ENCODE peak calls at places on chromosomes 6 and 20, in seven cellular contexts. A is tibial nerve, Q is body of pancreas, S is lower lobe of right lung, X is cardiac muscle cell, O is sigmoid colon, E is ovary. M is an unnamed sample. For H3K4me1, the result is how much of the 10 kb centered on the place peaks cover.

GRCh38 chr20:35269055-35269781 is 8.7 kb downstream of the MMP24OS start:
- DNase-seq in S (peak), X (peak), E (no peak), A (peak), O (no peak), Q (peak), M (peak)

GRCh38 chr6:160248538-160248937 is 10.1 kb downstream of the SLC22A2 start:
- DNase-seq in S (no peak), A (no peak), X (no peak), Q (no peak), O (no peak), E (no peak), M (no peak)

GRCh38 chr20:34268851-34269668 is 27.8 kb downstream of the ASIP start:
- DNase-seq in O (no peak), A (no peak), Q (no peak), X (peak), S (peak), E (peak), M (peak)

GRCh38 chr20:52269327-52269726 is 77.7 kb upstream of the ZFP64 start:
- DNase-seq in X (peak), A (peak), E (no peak), S (no peak), Q (no peak), O (no peak), M (no peak)

GRCh38 chr6:69881322-69882151 is 15.2 kb downstream of the COL19A1 start:
- DNase-seq in A (no peak), O (no peak), X (no peak), E (no peak), Q (no peak), S (no peak), M (no peak)

GRCh38 chr20:21179796-21180195 is 53.9 kb downstream of the KIZ start:
- DNase-seq in A (no peak), O (no peak), E (no peak), Q (no peak), X (peak), S (no peak), M (no peak)

GRCh38 chr6:34484899-34485298 is 19.0 kb downstream of the PACSIN1 start:
- DNase-seq in E (no peak), Q (no peak), A (no peak), X (no peak), S (no peak), O (no peak), M (no peak)

GRCh38 chr20:58753267-58753928 is 60.8 kb downstream of the NPEPL1 start:
- DNase-seq in Q (no peak), O (no peak), E (no peak), X (no peak), A (no peak), S (no peak), M (no peak)

GRCh38 chr6:139124887-139125672 is 9.8 kb upstream of the HECA start:
- DNase-seq in A (peak), O (peak), S (peak), X (peak), E (peak), Q (peak), M (peak)

GRCh38 chr6:25487012-25487411 is 165.0 kb upstream of the SCGN start:
- DNase-seq in X (no peak), E (no peak), A (no peak), S (no peak), Q (no peak), O (no peak), M (no peak)

GRCh38 chr6:17292600-17293133 is 11.5 kb downstream of the RBM24 start:
- DNase-seq in O (no peak), E (no peak), X (no peak), Q (no peak), A (no peak), S (no peak), M (no peak)

GRCh38 chr6:63839485-63839884 is 203.9 kb downstream of the PHF3 start:
- DNase-seq in X (peak), O (no peak), Q (no peak), E (no peak), A (no peak), S (no peak), M (no peak)

GRCh38 chr20:24499472-24499871 is 30.0 kb downstream of the SYNDIG1 start:
- DNase-seq in Q (no peak), A (no peak), S (no peak), E (no peak), O (no peak), X (no peak), M (no peak)

GRCh38 chr6:89680150-89680549 is 41.6 kb upstream of the LYRM2 start:
- DNase-seq in O (no peak), E (no peak), S (no peak), X (peak), A (no peak), Q (no peak), M (no peak)

GRCh38 chr6:123830110-123830509 is 26.4 kb downstream of the NKAIN2 start:
- DNase-seq in O (no peak), Q (no peak), A (no peak), S (no peak), X (peak), E (no peak), M (no peak)

GRCh38 chr6:28349892-28350737 is at the start of gene ZKSCAN3:
- DNase-seq in S (peak), X (peak), A (peak), E (peak), Q (peak), O (peak), M (peak)

GRCh38 chr6:10393544-10394225 is 21.2 kb downstream of the TFAP2A start:
- DNase-seq in X (no peak), A (no peak), E (no peak), O (no peak), Q (no peak), S (no peak), M (no peak)

GRCh38 chr20:57473246-57474042 is 51.5 kb downstream of the CTCFL start:
- DNase-seq in O (peak), Q (no peak), A (no peak), X (peak), E (no peak), S (peak), M (no peak)

GRCh38 chr6:165819394-165819793 is 156.4 kb upstream of the PDE10A start:
- DNase-seq in S (no peak), E (no peak), A (no peak), Q (no peak), X (peak), O (no peak), M (no peak)

GRCh38 chr6:24902782-24903181 is 33.0 kb downstream of the RIPOR2 start:
- DNase-seq in E (no peak), A (no peak), X (peak), O (no peak), Q (no peak), S (no peak), M (no peak)

GRCh38 chr6:15793826-15794225 is 131.0 kb upstream of the DTNBP1 start:
- DNase-seq in O (no peak), Q (no peak), S (no peak), A (no peak), X (no peak), E (no peak), M (no peak)

GRCh38 chr6:77178821-77179220 is 284.5 kb downstream of the HTR1B start:
- DNase-seq in A (no peak), E (no peak), O (no peak), Q (no peak), X (peak), S (no peak), M (no peak)

GRCh38 chr6:24929255-24929654 is 6.5 kb downstream of the RIPOR2 start:
- DNase-seq in O (no peak), E (no peak), A (no peak), S (no peak), X (no peak), Q (no peak), M (no peak)

GRCh38 chr6:104784884-104785283 is 74.8 kb downstream of the HACE1 start:
- DNase-seq in E (no peak), X (peak), Q (no peak), S (no peak), O (no peak), A (no peak), M (no peak)

GRCh38 chr6:166598441-166599138 is 12.1 kb upstream of the RAMACL start:
- DNase-seq in Q (no peak), S (no peak), X (peak), O (peak), E (peak), A (peak), M (no peak)

GRCh38 chr6:149723771-149724417 is 6.0 kb upstream of the LATS1 start:
- DNase-seq in O (no peak), A (peak), Q (peak), X (peak), S (no peak), E (no peak), M (peak)

GRCh38 chr6:131640100-131640499 is 3.0 kb downstream of the ENPP3 start:
- DNase-seq in O (no peak), X (no peak), A (no peak), E (no peak), Q (no peak), S (no peak), M (no peak)

GRCh38 chr20:2142649-2143048 is 41.0 kb downstream of the STK35 start:
- DNase-seq in E (no peak), X (no peak), Q (no peak), A (no peak), O (no peak), S (no peak), M (no peak)

GRCh38 chr6:16651871-16652270 is 109.4 kb downstream of the ATXN1 start:
- DNase-seq in X (no peak), O (no peak), Q (no peak), A (no peak), S (no peak), E (no peak), M (no peak)

GRCh38 chr6:45677381-45677992 is 299.8 kb upstream of the SUPT3H start:
- DNase-seq in O (no peak), A (peak), S (no peak), E (no peak), Q (no peak), X (peak), M (peak)

GRCh38 chr6:108736832-108737231 is 111.4 kb upstream of the ARMC2 start:
- DNase-seq in A (peak), Q (no peak), X (peak), O (no peak), S (no peak), E (no peak), M (no peak)

GRCh38 chr6:102114402-102114801 is 720.9 kb downstream of the GRIK2 start:
- DNase-seq in E (no peak), S (no peak), O (no peak), X (no peak), Q (no peak), A (no peak), M (peak)
- TF ChIP-seq CTCF in E (no peak), S (no peak), O (no peak), X (no peak), Q (no peak), A (no peak), M (no peak)

GRCh38 chr6:129767776-129768490 is 58.0 kb upstream of the ARHGAP18 start:
- DNase-seq in A (no peak), S (no peak), Q (no peak), O (no peak), X (no peak), E (no peak), M (no peak)
- H3K4me3 ChIP-seq in A (peak), S (peak), Q (no peak), O (no peak), X (peak), E (no peak), M (no peak)

GRCh38 chr6:88680654-88681053 is 282.8 kb downstream of the RNGTT start:
- DNase-seq in Q (no peak), X (no peak), S (no peak), A (no peak), E (no peak), O (no peak), M (no peak)

GRCh38 chr6:88683734-88684133 is 279.7 kb downstream of the RNGTT start:
- DNase-seq in X (peak), S (no peak), A (no peak), Q (no peak), O (no peak), E (no peak), M (no peak)

GRCh38 chr6:88677356-88677755 is 286.1 kb downstream of the RNGTT start:
- DNase-seq in S (no peak), X (no peak), E (no peak), O (no peak), Q (no peak), A (no peak), M (no peak)

GRCh38 chr6:88679841-88680240 is 283.6 kb downstream of the RNGTT start:
- DNase-seq in S (no peak), A (no peak), O (no peak), Q (no peak), E (no peak), X (no peak), M (no peak)
- H3K4me1 ChIP-seq in S (under half), A (under half), O (under half), Q (under half), E (under half), X (under half), M (under half)

GRCh38 chr6:42452171-42453026 is 673 bp upstream of the TRERF1 start:
- DNase-seq in E (peak), A (peak), S (peak), Q (peak), O (peak), X (peak), M (peak)

GRCh38 chr6:42453027-42453648 is 1.4 kb upstream of the TRERF1 start:
- DNase-seq in X (peak), S (peak), Q (peak), E (peak), A (peak), O (peak), M (peak)

GRCh38 chr6:42451146-42451594 is 556 bp downstream of the TRERF1 start:
- DNase-seq in E (peak), A (no peak), O (no peak), X (no peak), Q (no peak), S (no peak), M (no peak)

GRCh38 chr6:42450314-42451145 is 1.2 kb downstream of the TRERF1 start:
- DNase-seq in O (no peak), X (peak), S (no peak), Q (no peak), A (no peak), E (peak), M (peak)

GRCh38 chr6:42451595-42452170 is at the start of gene TRERF1:
- DNase-seq in S (peak), E (peak), A (peak), O (peak), Q (peak), X (peak), M (peak)
- TF ChIP-seq CTCF in S (no peak), E (no peak), A (no peak), O (no peak), Q (no peak), X (no peak), M (no peak)

DNA sequence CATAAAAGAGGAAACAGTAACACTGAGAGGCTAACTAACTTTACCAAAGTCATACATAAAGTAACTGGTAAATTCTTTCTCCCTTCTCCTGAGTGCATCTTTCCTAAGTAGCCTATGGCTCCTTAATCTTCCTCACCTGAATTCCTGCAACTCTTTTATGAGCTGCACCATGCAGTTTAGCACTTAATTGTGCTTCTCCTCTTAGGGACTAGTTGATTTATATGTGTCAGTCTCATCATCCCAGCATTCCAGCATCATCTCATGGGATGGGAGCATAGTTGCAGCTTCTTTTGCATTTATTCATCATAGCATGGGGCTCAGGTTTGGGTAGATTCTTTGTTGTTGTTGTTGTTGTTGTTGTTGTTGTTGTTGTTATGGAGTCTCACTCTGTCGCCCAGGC is 3.5 kb upstream of the TSPYL1 start:
- DNase-seq in A (no peak), E (no peak), X (no peak), O (no peak), Q (no peak), S (no peak), M (no peak)
- H3K4me3 ChIP-seq in A (no peak), E (no peak), X (no peak), O (no peak), Q (no peak), S (no peak), M (no peak)

GRCh38 chr6:137080711-137081110 is 35.9 kb upstream of the IL20RA start:
- DNase-seq in S (no peak), E (no peak), X (no peak), Q (no peak), O (no peak), A (no peak), M (no peak)

GRCh38 chr6:137081997-137082396 is 37.2 kb upstream of the IL20RA start:
- DNase-seq in X (no peak), E (no peak), S (no peak), O (no peak), A (no peak), Q (no peak), M (no peak)

GRCh38 chr6:137076277-137077068 is 31.7 kb upstream of the IL20RA start:
- DNase-seq in A (peak), Q (peak), E (peak), X (peak), O (peak), S (peak), M (peak)
- H3K4me1 ChIP-seq in A (under half), Q (under half), E (under half), X (under half), O (under half), S (under half), M (under half)

DNA sequence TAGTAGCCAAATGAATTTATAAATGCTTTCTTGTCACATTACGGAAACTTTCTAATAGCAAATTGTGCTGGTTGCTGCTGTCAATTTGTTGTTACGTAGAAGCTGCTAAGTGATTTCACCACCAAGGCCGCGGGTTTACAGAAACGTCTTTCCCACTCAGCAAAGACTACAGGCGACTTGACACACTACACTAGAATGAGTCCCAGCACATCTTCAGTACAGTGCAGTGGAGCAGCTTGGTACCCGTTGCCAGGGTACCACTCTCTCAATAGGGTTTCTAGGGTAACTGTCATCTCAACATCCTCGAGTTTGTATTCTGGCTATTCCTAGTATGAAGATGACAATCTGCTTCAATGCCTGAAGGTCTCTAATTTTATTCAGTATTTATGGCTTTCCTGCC is 22.7 kb upstream of the ZDHHC14 start:
- DNase-seq in X (no peak), O (no peak), S (no peak), Q (no peak), A (no peak), E (no peak), M (no peak)
- TF ChIP-seq CTCF in X (no peak), O (no peak), S (no peak), Q (no peak), A (no peak), E (no peak), M (no peak)

GRCh38 chr6:116402108-116402507 is 31.4 kb downstream of the DSE start:
- DNase-seq in S (no peak), A (no peak), O (no peak), X (no peak), E (no peak), Q (no peak), M (no peak)

GRCh38 chr6:116400376-116400775 is 29.6 kb downstream of the DSE start:
- DNase-seq in E (no peak), A (no peak), O (no peak), X (peak), S (no peak), Q (no peak), M (no peak)

GRCh38 chr6:116398366-116399005 is 27.7 kb downstream of the DSE start:
- DNase-seq in A (no peak), X (peak), E (no peak), S (no peak), Q (no peak), O (no peak), M (no peak)

GRCh38 chr6:116397960-116398359 is 27.2 kb downstream of the DSE start:
- DNase-seq in O (no peak), Q (no peak), A (no peak), E (no peak), X (peak), S (no peak), M (no peak)

DNA sequence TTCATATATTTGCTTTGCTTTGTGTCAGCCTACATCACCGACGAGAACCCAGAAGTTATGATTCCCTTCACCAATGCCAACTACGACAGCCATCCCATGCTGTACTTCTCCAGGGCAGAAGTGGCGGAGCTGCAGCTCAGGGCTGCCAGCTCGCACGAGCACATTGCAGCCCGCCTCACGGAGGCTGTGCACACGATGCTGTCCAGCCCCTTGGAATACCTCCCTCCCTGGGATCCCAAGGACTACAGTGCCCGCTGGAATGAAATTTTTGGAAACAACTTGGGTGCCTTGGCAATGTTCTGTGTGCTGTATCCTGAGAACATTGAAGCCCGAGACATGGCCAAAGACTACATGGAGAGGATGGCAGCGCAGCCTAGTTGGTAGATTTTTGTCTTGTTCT is 28.5 kb downstream of the DSE start:
- DNase-seq in E (no peak), X (no peak), Q (no peak), S (no peak), A (no peak), O (no peak), M (no peak)
- H3K4me3 ChIP-seq in E (no peak), X (no peak), Q (no peak), S (no peak), A (no peak), O (no peak), M (no peak)

GRCh38 chr6:106749611-106750010 is 120.2 kb downstream of the QRSL1 start:
- DNase-seq in S (no peak), A (no peak), Q (no peak), E (no peak), O (no peak), X (no peak), M (no peak)

GRCh38 chr6:106750146-106750900 is 120.9 kb downstream of the QRSL1 start:
- DNase-seq in S (no peak), Q (no peak), O (no peak), E (no peak), X (no peak), A (no peak), M (no peak)

GRCh38 chr6:106747139-106747538 is 117.8 kb downstream of the QRSL1 start:
- DNase-seq in E (no peak), S (no peak), A (no peak), O (no peak), X (no peak), Q (no peak), M (no peak)

GRCh38 chr6:106746660-106747059 is 117.3 kb downstream of the QRSL1 start:
- DNase-seq in Q (no peak), A (no peak), E (no peak), S (no peak), X (peak), O (no peak), M (no peak)

DNA sequence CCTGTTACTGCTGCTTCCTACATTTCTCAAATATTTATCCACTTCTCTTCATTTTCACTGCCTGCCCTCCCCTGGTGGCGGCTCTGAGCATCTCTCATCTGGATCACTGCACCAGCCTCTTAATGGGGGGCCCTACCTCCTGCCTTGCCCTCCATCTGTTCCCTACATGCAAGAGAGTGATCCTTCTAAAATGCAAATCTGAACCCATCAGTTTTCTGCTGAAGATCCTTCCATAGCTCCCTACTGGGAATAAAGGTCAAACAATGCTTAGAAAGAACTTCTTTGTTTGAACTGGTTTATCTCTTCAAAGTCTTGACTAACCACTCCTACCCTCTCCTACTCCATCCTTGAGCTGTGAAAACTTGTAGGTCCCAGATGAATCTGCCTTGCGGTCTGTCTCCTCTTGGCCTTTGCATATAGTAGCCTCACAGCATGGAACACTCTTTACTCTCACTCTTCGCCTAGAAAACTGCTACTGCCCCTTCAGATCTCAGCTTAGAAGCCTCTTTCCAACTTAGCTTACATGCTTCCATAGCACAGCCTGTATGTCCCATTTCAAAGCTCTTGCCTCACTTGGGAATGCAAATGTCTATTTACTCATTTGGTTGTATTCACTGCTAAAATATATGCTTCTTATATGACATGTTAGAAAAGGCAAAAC is 119.3 kb downstream of the QRSL1 start:
- DNase-seq in O (no peak), S (no peak), E (no peak), X (no peak), A (no peak), Q (no peak), M (no peak)
- H3K4me1 ChIP-seq in O (under half), S (under half), E (under half), X (under half), A (under half), Q (half or more), M (under half)

M was measured in testis.